ENCODE peak calls at places on chromosomes 3 and 15, in four cellular contexts. E, Q, N and K are unnamed samples.

GRCh38 chr3:111764645-111765091 is 94.4 kb upstream of the PHLDB2 start:
- DNase-seq in Q (peak; percentile 63), E (peak; percentile 81), N (peak; percentile 77), K (no peak)

GRCh38 chr3:178182337-178182761 is 353.9 kb upstream of the KCNMB2 start:
- DNase-seq in Q (no peak), E (no peak), N (no peak), K (no peak)

GRCh38 chr15:48371961-48372360 is 40.7 kb downstream of the DUT start:
- DNase-seq in E (no peak), N (no peak), Q (no peak), K (no peak)

GRCh38 chr3:149501524-149501923 is 27.0 kb downstream of the TM4SF4 start:
- DNase-seq in Q (peak; percentile 42), E (peak; percentile 97), N (no peak), K (no peak)

GRCh38 chr3:134642445-134643149 is 8.2 kb downstream of the KY start:
- DNase-seq in E (no peak), Q (no peak), N (no peak), K (no peak)

GRCh38 chr15:46892621-46893160 is 824.6 kb upstream of the SEMA6D start:
- DNase-seq in N (no peak), Q (peak; percentile 51), E (no peak), K (no peak)

GRCh38 chr15:62469478-62469873 is 304.4 kb upstream of the C2CD4B start:
- DNase-seq in N (no peak), E (peak; percentile 76), Q (no peak), K (no peak)

GRCh38 chr3:153162513-153163348 is 705 bp downstream of the RAP2B start:
- DNase-seq in N (peak; percentile 42), E (peak; percentile 72), Q (peak; percentile 32), K (no peak)

GRCh38 chr3:178097576-178097975 is 438.7 kb upstream of the KCNMB2 start:
- DNase-seq in N (peak; percentile 34), Q (no peak), E (peak; percentile 80), K (no peak)

GRCh38 chr3:144760831-144761230 is 789.2 kb downstream of the DIPK2A start:
- DNase-seq in Q (no peak), N (peak; percentile 4), E (no peak), K (no peak)

GRCh38 chr3:98655666-98656065 is 62.3 kb upstream of the CPOX start:
- DNase-seq in Q (peak; percentile 32), N (peak; percentile 20), E (peak; percentile 64), K (no peak)

GRCh38 chr15:73818308-73818985 is 54.9 kb upstream of the TBC1D21 start:
- DNase-seq in E (no peak), Q (no peak), N (no peak), K (no peak)

GRCh38 chr3:12679468-12679867 is 15.6 kb upstream of the RAF1 start:
- DNase-seq in E (peak; percentile 92), Q (peak; percentile 94), N (peak; percentile 86), K (no peak)

GRCh38 chr3:114227076-114227475 is 10.3 kb downstream of the ZNF80 start:
- DNase-seq in Q (no peak), E (no peak), N (no peak), K (no peak)

GRCh38 chr3:170555329-170555728 is 30.5 kb downstream of the SLC7A14 start:
- DNase-seq in N (peak; percentile 68), Q (peak; percentile 29), E (peak; percentile 65), K (no peak)

GRCh38 chr3:140186421-140186920 is 251.5 kb downstream of the CLSTN2 start:
- DNase-seq in N (peak; percentile 50), E (peak; percentile 67), Q (no peak), K (no peak)

GRCh38 chr15:94177112-94177511 is 54.2 kb upstream of the MCTP2 start:
- DNase-seq in E (peak; percentile 18), Q (peak; percentile 30), N (peak; percentile 66), K (no peak)

GRCh38 chr15:69749797-69750196 is 297.2 kb downstream of the RPLP1 start:
- DNase-seq in N (peak; percentile 8), E (no peak), Q (peak; percentile 40), K (no peak)

GRCh38 chr3:16463119-16463518 is 50.4 kb downstream of the RFTN1 start:
- DNase-seq in N (no peak), E (no peak), Q (no peak), K (no peak)
- H3K9ac ChIP-seq in N (no peak overlapping the region), E (no peak overlapping the region), Q (no peak overlapping the region), K (no peak overlapping the region)

GRCh38 chr3:39980781-39981180 is 171.4 kb downstream of the MYRIP start:
- DNase-seq in Q (no peak), N (no peak), E (no peak), K (no peak)
- TF ChIP-seq EZH2 in Q (no peak), N (no peak), E (no peak), K (no peak)

DNA sequence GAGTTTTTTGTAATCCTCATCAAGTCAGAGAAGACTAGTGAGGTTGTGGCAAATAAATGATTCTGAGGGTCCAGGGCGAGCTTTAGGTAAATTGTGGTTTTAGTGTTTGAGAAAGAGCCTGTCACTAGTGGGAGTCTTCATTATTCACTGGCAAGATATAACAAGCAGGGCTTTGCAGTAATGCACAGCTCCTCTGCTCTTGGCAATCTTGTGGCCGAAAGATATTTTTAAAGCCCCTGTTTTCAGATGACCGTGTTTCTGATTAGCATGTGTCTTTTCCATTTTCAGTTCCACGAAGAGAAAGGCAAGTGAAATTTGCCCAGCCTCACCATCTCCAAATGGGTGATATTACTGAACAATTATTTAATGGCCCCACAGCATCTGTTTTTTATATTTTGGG is 154.0 kb upstream of the BCL6 start:
- DNase-seq in N (no peak), E (no peak), Q (no peak), K (no peak)
- H3K9ac ChIP-seq in N (no peak overlapping the region), E (no peak overlapping the region), Q (no peak overlapping the region), K (no peak overlapping the region)

DNA sequence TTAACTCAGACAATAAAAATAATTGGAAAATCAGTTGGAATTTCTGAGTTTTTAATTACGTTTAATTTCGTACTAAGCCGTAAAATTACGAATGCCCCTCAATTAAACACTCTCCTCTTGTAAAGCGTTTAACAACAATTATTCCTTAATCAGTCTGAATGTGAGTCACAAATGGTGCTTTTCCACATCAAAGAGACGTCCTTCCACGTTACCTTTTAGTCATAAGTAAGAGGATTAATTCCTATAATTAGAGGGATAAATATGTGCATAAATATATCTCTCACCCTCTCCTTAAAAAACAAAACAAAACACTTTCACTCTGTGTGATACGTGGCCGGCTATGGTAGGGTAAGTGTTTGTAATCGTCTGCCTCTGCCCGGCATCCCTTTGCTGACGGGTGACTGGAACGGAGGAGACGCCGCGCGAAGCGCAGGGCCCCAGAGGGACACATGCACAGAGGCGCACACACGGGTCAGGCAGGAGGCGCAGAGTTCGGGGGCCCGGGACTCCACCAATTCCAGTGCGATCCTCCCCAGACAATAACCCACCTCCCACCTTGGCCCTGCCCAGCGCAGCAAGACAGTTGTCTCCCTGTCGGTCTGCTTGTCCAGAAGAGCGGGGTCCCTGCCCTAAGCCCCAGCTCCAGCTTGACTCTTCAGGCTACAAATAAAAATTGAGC is 9.7 kb upstream of the MEIS2 start:
- DNase-seq in N (no peak), E (peak; percentile 61), Q (no peak), K (no peak)
- TF ChIP-seq EZH2 in N (no peak), E (no peak), Q (no peak), K (no peak)